ENCODE peak calls at places on chromosomes 3 and 15, in ten cellular contexts. C, F, S, R, K, H, E, Z, P and L are unnamed samples.

GRCh38 chr3:126358038-126358815 is 1.0 kb upstream of the KLF15 start:
- DNase-seq in C (no peak), E (no peak), R (no peak), S (peak), F (no peak), Z (no peak), K (no peak), P (no peak), H (peak), L (no peak)

GRCh38 chr15:81327526-81327925 is 3.6 kb upstream of the STARD5 start:
- DNase-seq in H (no peak), K (no peak), R (no peak), Z (no peak), P (peak), S (no peak), E (no peak), F (no peak), C (no peak), L (no peak)

GRCh38 chr3:190017575-190018288 is 103.0 kb downstream of the P3H2 start:
- DNase-seq in C (peak), Z (no peak), F (peak), R (peak), E (no peak), H (peak), S (no peak), P (peak), K (no peak), L (no peak)

GRCh38 chr3:111472556-111472955 is 69.4 kb upstream of the CD96 start:
- DNase-seq in F (no peak), S (no peak), E (no peak), R (no peak), H (no peak), C (no peak), P (no peak), Z (no peak), K (no peak), L (no peak)

GRCh38 chr3:127549826-127550487 is 40.6 kb downstream of the TPRA1 start:
- DNase-seq in H (no peak), E (no peak), Z (no peak), C (no peak), S (no peak), R (no peak), K (no peak), P (no peak), F (peak), L (no peak)

GRCh38 chr3:23537006-23537620 is 268.6 kb upstream of the UBE2E1 start:
- DNase-seq in S (no peak), E (no peak), C (no peak), H (no peak), K (no peak), P (no peak), Z (no peak), R (no peak), F (no peak), L (no peak)

GRCh38 chr3:71940523-71940922 is 155.6 kb upstream of the PROK2 start:
- DNase-seq in F (no peak), C (no peak), Z (no peak), E (no peak), K (no peak), R (no peak), P (no peak), S (no peak), H (no peak), L (no peak)

GRCh38 chr3:31521468-31521867 is 11.3 kb upstream of the STT3B start:
- DNase-seq in Z (no peak), S (no peak), R (no peak), E (no peak), H (no peak), C (no peak), P (no peak), K (no peak), F (no peak), L (no peak)

GRCh38 chr3:46946856-46947544 is 29.5 kb downstream of the CCDC12 start:
- DNase-seq in R (peak), S (no peak), H (peak), C (peak), E (no peak), Z (peak), F (no peak), K (peak), P (peak), L (no peak)

GRCh38 chr3:184773341-184774186 is 38.4 kb upstream of the VPS8 start:
- DNase-seq in S (no peak), P (no peak), H (peak), E (peak), F (no peak), Z (no peak), C (no peak), K (no peak), R (no peak), L (no peak)

GRCh38 chr3:94626599-94626998 is 563.7 kb downstream of the NSUN3 start:
- DNase-seq in Z (no peak), R (no peak), K (no peak), H (no peak), C (no peak), P (no peak), F (no peak), E (no peak), S (no peak), L (no peak)

GRCh38 chr3:66602237-66602636 is 101.4 kb upstream of the LRIG1 start:
- DNase-seq in H (no peak), P (peak), F (no peak), R (no peak), C (no peak), K (no peak), Z (no peak), E (no peak), S (no peak), L (no peak)

GRCh38 chr15:70521576-70522322 is 241.6 kb downstream of the UACA start:
- DNase-seq in R (no peak), P (no peak), Z (no peak), C (no peak), S (peak), H (no peak), E (no peak), F (no peak), K (no peak), L (no peak)

GRCh38 chr3:148379763-148380162 is 317.9 kb upstream of the AGTR1 start:
- DNase-seq in C (peak), F (peak), E (no peak), S (no peak), Z (no peak), P (peak), R (no peak), H (no peak), K (peak), L (no peak)
- TF ChIP-seq CTCF in C (peak), F (peak), E (peak), S (peak), Z (peak), P (peak), R (peak), H (peak), K (peak), L (no peak)

DNA sequence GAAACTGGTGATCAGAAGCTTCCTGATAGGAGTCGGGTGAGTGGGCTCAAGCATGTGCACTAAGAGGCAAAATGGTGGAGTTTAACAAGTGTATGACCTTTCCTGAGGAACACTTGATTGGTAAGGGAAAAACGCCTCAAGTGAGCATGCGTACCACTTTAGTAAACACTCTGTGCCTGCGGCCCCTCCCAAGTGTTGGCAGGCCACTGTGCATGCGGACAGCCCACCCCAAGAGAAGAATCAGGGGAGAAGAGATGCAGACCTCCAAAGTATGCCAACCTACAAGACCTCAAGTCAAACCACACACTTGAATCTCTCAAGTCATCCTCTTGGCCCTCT is 122.3 kb downstream of the CTNNB1 start:
- DNase-seq in E (no peak), C (no peak), R (no peak), F (no peak), K (no peak), Z (no peak), P (no peak), S (no peak), H (no peak), L (no peak)
- TF ChIP-seq POLR2A in E (no peak), C (no peak), R (no peak), F (no peak), K (no peak), Z (no peak), P (no peak), S (no peak), H (no peak), L (no peak)

DNA sequence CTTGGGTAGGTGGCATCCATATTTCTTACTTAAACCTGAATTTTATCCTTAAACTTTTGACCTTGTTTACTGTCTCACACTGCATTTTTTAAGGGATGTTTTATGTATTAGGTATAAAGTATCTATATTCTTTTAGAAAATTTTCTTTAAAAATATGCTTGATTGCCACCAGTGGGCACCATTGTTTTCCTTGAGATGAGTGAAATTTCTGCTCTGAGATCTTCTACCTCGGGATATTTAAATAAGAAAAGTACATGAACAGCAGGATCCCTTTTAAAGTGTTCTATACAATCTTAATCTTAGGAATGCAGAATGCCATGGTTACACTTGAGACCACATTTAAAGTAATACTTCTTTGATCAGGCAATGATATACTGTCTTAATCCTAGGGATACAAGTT is 108.7 kb downstream of the SLMAP start:
- DNase-seq in C (peak), H (no peak), E (no peak), P (peak), S (no peak), Z (no peak), K (no peak), R (no peak), F (peak), L (no peak)
- TF ChIP-seq CTCF in C (peak), H (no peak), E (peak), P (peak), S (peak), Z (peak), K (no peak), R (no peak), F (peak), L (no peak)

DNA sequence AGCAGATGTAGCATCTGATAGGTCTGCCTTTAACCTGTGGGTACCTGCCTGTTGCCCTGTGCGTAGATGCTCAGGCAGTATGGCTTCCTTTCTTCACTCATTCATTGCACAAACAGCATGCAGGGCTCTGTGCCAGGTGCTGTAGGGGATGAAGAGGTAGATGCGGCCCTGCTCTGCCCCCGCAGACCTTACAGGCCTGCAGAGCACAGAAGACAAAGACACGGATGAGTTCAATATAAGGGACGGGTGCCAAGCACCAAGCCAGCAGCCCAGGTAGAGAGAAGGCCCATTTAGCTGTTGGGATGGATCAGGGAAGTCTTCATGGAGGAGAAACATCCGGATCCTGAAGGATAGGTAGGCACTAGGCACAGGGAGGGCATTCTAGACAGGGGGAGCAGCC is 69.4 kb downstream of the AAGAB start:
- DNase-seq in R (no peak), C (no peak), K (no peak), S (no peak), P (no peak), Z (no peak), E (no peak), H (no peak), F (no peak), L (peak)
- TF ChIP-seq POLR2A in R (no peak), C (no peak), K (no peak), S (no peak), P (no peak), Z (no peak), E (no peak), H (no peak), F (no peak), L (no peak)

DNA sequence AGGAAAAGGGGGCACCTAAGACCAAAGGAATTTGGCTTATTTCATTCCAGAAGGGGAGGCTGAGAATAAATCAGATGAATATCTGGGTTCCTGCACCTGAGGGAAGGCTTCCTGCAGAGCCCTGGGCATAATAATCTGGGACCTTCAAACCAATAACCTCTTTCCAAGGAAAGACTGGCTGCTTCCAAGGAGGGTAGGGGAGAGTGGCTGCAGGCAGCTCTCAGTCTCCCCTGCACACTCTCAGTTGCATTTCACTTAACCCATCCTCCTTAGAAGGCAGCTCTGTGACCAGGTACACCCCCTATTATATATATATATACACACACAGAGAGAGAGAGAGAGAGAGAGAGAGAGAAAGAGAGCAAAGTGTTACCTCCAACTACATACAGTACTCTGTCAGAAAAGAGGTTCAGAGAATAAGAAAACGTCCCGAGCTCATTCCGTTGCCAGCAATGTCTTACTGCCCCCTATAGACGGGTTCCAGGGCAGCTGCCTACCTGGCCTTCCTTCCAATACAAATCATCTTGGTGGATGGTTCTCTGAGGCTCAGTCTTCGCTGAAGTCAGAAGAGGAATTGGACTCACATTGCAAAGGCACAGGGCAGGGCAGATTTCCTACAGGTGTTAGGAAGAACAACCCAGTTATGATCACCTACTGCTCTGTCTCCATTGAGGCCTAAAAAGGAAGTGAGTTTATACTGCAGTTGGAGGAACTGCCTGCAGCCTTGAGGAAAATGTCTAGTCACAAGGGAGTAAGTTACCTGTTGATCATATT is 26.1 kb downstream of the CAPN3 start:
- DNase-seq in K (peak), Z (no peak), H (no peak), F (peak), P (peak), S (no peak), C (peak), E (no peak), R (peak), L (no peak)
- TF ChIP-seq CTCF in K (peak), Z (peak), H (peak), F (peak), P (peak), S (no peak), C (peak), E (no peak), R (peak), L (no peak)

DNA sequence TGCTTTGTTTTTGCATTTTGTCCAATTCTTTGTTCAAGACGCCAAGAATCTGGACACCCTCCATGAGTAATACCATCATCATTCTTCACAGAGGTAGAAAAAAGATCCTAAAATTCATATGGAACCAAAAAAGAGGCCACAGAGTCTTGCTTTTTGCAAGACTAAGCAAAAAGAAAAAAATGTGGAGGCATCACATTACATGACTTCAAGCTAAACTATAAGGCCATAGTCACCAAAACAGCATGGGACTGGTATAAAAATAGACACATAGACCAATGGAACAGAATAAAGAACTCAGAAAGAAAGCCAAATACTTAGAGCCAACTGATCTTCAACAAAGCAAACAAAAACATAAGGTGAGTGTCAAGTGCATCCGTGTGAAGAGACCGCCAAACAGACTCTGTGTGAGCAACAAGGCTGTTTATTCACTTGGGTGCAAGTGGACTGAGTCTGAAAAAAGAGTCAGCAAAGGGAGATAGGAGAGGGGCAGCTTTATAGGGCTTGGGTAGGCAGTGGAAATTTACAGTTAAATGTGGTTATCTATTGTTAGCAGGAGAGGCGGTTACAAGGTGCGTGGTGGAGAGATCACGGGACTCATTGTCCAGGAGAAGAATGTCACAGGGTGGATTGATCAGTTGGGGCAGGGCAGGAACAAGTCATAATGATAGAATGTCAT is 10.9 kb downstream of the STRIT1 start:
- DNase-seq in R (no peak), E (no peak), K (peak), S (no peak), C (no peak), Z (no peak), P (peak), F (no peak), H (no peak), L (no peak)
- TF ChIP-seq POLR2A in R (no peak), E (no peak), K (no peak), S (no peak), C (no peak), Z (no peak), P (no peak), F (no peak), H (no peak), L (no peak)